ENCODE peak calls at places on chromosome 6, in nine cellular contexts. W is ovary, C is fibroblast of lung, Z is endodermal cell, S is A673, A is IMR-90, Y is left ventricle myocardium inferior, R is esophagus squamous epithelium, X is stomach. I is an unnamed sample.

GRCh38 chr6:1607557-1608221 is 2.0 kb upstream of the FOXC1 start:
- DNase-seq in Z (peak; percentile 95), W (no peak), S (no peak), Y (no peak), R (no peak), A (no peak), C (no peak), X (no peak), I (no peak)

GRCh38 chr6:50826803-50827202 is 8.1 kb downstream of the TFAP2B start:
- DNase-seq in C (no peak), Y (no peak), X (no peak), W (no peak), A (no peak), Z (no peak), S (peak; percentile 89), R (no peak), I (no peak)

GRCh38 chr6:43779864-43780260 is 9.9 kb downstream of the VEGFA start:
- DNase-seq in Z (no peak), A (no peak), C (peak; percentile 42), Y (no peak), R (no peak), X (peak; percentile 78), W (no peak), S (no peak), I (no peak)

GRCh38 chr6:80991316-80991715 is 761.2 kb downstream of the TENT5A start:
- DNase-seq in X (no peak), S (peak; percentile 93), C (no peak), A (no peak), Z (no peak), Y (no peak), W (no peak), R (no peak), I (no peak)

GRCh38 chr6:153618371-153619328 is 420.4 kb upstream of the OPRM1 start:
- DNase-seq in Y (no peak), R (no peak), X (no peak), C (no peak), A (no peak), Z (no peak), W (no peak), S (no peak), I (no peak)

GRCh38 chr6:72984981-72985665 is 240.2 kb downstream of the KHDC1L start:
- DNase-seq in S (no peak), W (no peak), Y (no peak), C (no peak), X (no peak), R (no peak), A (peak; percentile 11), Z (no peak), I (no peak)

GRCh38 chr6:79630883-79631799 is at the start of gene SH3BGRL2:
- DNase-seq in S (peak; percentile 84), A (peak; percentile 59), Y (peak; percentile 74), W (peak; percentile 70), C (peak; percentile 64), X (peak; percentile 95), Z (peak; percentile 94), R (no peak), I (peak; percentile 60)

GRCh38 chr6:1657116-1657776 is 47.5 kb downstream of the FOXC1 start:
- DNase-seq in Y (no peak), X (no peak), R (no peak), A (no peak), Z (no peak), S (peak; percentile 52), W (no peak), C (no peak), I (no peak)

GRCh38 chr6:157410088-157410487 is 29.1 kb downstream of the ZDHHC14 start:
- DNase-seq in A (peak; percentile 13), S (no peak), X (no peak), Z (no peak), Y (no peak), W (no peak), C (no peak), R (no peak), I (no peak)

GRCh38 chr6:145815351-145815772 is 767 bp upstream of the FBXO30 start:
- DNase-seq in A (peak; percentile 8), X (no peak), Z (no peak), R (no peak), S (no peak), Y (peak; percentile 16), W (no peak), C (peak; percentile 21), I (peak; percentile 58)

GRCh38 chr6:149176971-149177667 is 140.4 kb upstream of the TAB2 start:
- DNase-seq in W (no peak), R (no peak), S (no peak), Z (no peak), X (peak; percentile 58), A (no peak), Y (no peak), C (no peak), I (no peak)

GRCh38 chr6:104705095-104705707 is 154.5 kb downstream of the HACE1 start:
- DNase-seq in S (peak; percentile 69), W (no peak), Z (no peak), Y (peak; percentile 22), R (no peak), C (peak; percentile 37), X (no peak), A (peak; percentile 64), I (no peak)

GRCh38 chr6:141700836-141701235 is 431.9 kb upstream of the GJE1 start:
- DNase-seq in Z (no peak), Y (no peak), A (peak; percentile 28), R (no peak), S (peak; percentile 3), X (no peak), C (peak; percentile 20), W (no peak), I (no peak)

GRCh38 chr6:158500016-158500735 is 59.7 kb upstream of the TMEM181 start:
- DNase-seq in A (peak; percentile 59), X (no peak), Z (no peak), R (no peak), S (peak; percentile 67), Y (no peak), W (no peak), C (peak; percentile 49), I (no peak)

GRCh38 chr6:74277749-74278148 is 581.7 kb downstream of the CD109 start:
- DNase-seq in Y (no peak), R (no peak), Z (no peak), S (peak; percentile 56), A (peak; percentile 17), X (no peak), C (peak; percentile 25), W (no peak), I (no peak)

GRCh38 chr6:37283786-37284185 is 25.8 kb upstream of the TMEM217 start:
- DNase-seq in S (no peak), R (no peak), A (no peak), Y (peak; percentile 65), Z (no peak), C (no peak), W (peak; percentile 30), X (peak; percentile 42), I (peak; percentile 92)

GRCh38 chr6:168903638-168904345 is 349.9 kb downstream of the THBS2 start:
- DNase-seq in W (no peak), X (no peak), R (no peak), A (no peak), C (no peak), Y (no peak), S (peak; percentile 27), Z (no peak), I (no peak)

GRCh38 chr6:53926505-53926904 is 131.7 kb downstream of the LRRC1 start:
- DNase-seq in A (peak; percentile 40), Z (no peak), S (peak; percentile 18), X (no peak), Y (no peak), C (no peak), R (no peak), W (no peak), I (no peak)
- H3K4me3 ChIP-seq in A (no peak overlapping the region), Z (no peak overlapping the region), S (no peak overlapping the region), X (no peak overlapping the region), Y (no peak overlapping the region), C (no peak overlapping the region), R (no peak overlapping the region), W (no peak overlapping the region), I (no peak overlapping the region)

DNA sequence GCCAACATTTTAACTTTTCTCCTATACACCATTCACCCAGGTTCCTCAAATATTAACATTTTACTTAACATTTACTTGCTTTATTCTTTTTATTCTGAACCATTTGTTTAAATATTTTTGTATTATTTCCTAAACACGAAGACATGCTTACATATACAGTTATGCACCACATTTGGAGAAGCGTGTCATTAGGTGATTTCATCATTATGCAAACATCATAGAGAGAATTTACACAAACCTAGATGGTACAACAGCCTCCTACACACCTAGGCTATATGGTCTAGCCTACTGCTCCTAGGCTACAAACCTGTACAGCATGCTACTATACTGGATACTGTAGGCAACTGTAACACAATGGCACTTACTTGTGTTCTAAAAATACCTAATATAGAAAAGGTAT is 6.6 kb downstream of the TDP2 start:
- DNase-seq in W (no peak), X (no peak), R (no peak), A (no peak), S (no peak), Z (no peak), C (no peak), Y (no peak), I (no peak)
- H3K36me3 ChIP-seq in W (no peaks in the 10 kb centered on the region), X (peaks cover 46% of the 10 kb centered on the region), R (no peaks in the 10 kb centered on the region), A (peaks cover 11% of the 10 kb centered on the region), S (peaks cover 14% of the 10 kb centered on the region), Z (peaks cover 83% of the 10 kb centered on the region), C (peaks cover 2% of the 10 kb centered on the region), Y (peaks cover 34% of the 10 kb centered on the region), I (peaks cover 14% of the 10 kb centered on the region)

GRCh38 chr6:41589636-41590622 is 43.7 kb downstream of the FOXP4 start:
- DNase-seq in A (no peak), W (no peak), Y (no peak), S (no peak), Z (no peak), X (no peak), R (no peak), C (no peak), I (no peak)
- H3K9me3 ChIP-seq in A (no peaks in the 10 kb centered on the region), W (no peaks in the 10 kb centered on the region), Y (no peaks in the 10 kb centered on the region), S (no peaks in the 10 kb centered on the region), Z (no peaks in the 10 kb centered on the region), X (no peaks in the 10 kb centered on the region), R (no peaks in the 10 kb centered on the region), C (no peaks in the 10 kb centered on the region), I (no peaks in the 10 kb centered on the region)

GRCh38 chr6:34583861-34584604 is 27.9 kb upstream of the SPDEF start:
- DNase-seq in A (no peak), C (no peak), Z (peak; percentile 47), Y (no peak), R (no peak), X (no peak), W (no peak), S (no peak), I (no peak)
- H3K4me3 ChIP-seq in A (no peak overlapping the region), C (no peak overlapping the region), Z (no peak overlapping the region), Y (no peak overlapping the region), R (no peak overlapping the region), X (no peak overlapping the region), W (no peak overlapping the region), S (no peak overlapping the region), I (no peak overlapping the region)

DNA sequence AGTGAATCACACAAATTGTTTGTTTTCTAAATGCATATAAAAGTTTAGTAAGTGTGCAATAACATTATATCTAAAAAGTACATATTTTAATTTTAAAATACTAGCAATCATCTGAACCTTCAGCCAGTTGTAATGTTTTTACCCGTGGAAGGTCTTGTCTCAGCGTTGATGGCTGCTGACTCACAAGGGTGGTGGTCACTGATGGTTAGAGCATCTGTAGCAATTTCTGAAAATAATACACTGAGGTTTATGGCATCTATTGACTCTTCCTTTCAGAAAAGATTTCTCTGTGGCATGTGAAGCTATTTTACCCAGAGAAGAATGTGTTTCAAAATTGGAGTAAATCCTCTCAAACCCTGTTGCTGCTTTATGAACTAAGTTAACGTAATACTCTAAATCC is 111.2 kb upstream of the FKBP1C start:
- DNase-seq in C (no peak), S (no peak), Y (no peak), W (no peak), X (no peak), R (no peak), A (no peak), Z (no peak), I (no peak)
- H3K36me3 ChIP-seq in C (no peaks in the 10 kb centered on the region), S (no peaks in the 10 kb centered on the region), Y (no peaks in the 10 kb centered on the region), W (no peaks in the 10 kb centered on the region), X (no peaks in the 10 kb centered on the region), R (no peaks in the 10 kb centered on the region), A (no peaks in the 10 kb centered on the region), Z (no peaks in the 10 kb centered on the region), I (no peaks in the 10 kb centered on the region)